ENCODE peak calls at places on chromosomes 7 and 10, in five cellular contexts. N is neural crest cell, U is hepatocyte, R is SK-N-SH, B is left ventricle myocardium inferior. W is an unnamed sample.
A peak's percentile ranks its signal among the peaks of the same experiment; 100 is the strongest.

GRCh38 chr10:37975407-37975991 is 948 bp downstream of the ZNF25 start:
- DNase-seq in B (no peak), R (peak; percentile 14), U (no peak), N (no peak), W (no peak)

GRCh38 chr10:1654247-1654646 is 83.1 kb downstream of the ADARB2 start:
- DNase-seq in U (no peak), R (no peak), B (no peak), N (no peak), W (no peak)

GRCh38 chr7:107917770-107918651 is 27.0 kb downstream of the DLD start:
- DNase-seq in U (no peak), B (no peak), R (no peak), N (no peak), W (no peak)

GRCh38 chr10:48590945-48591344 is 13.9 kb downstream of the ARHGAP22 start:
- DNase-seq in R (no peak), N (no peak), U (no peak), B (no peak), W (no peak)

GRCh38 chr10:128475686-128476410 is 349.6 kb upstream of the MKI67 start:
- DNase-seq in R (no peak), B (no peak), N (no peak), U (no peak), W (no peak)

GRCh38 chr7:44046321-44047061 is 2.0 kb downstream of the DBNL start:
- DNase-seq in B (peak; percentile 11), R (no peak), U (no peak), N (no peak), W (no peak)

GRCh38 chr10:90930971-90931841 is 10.3 kb upstream of the ANKRD1 start:
- DNase-seq in R (no peak), B (peak; percentile 58), U (peak; percentile 67), N (no peak), W (peak; percentile 39)

GRCh38 chr7:80182630-80183276 is 48.1 kb downstream of the GNAI1 start:
- DNase-seq in U (no peak), R (no peak), N (no peak), B (no peak), W (no peak)

GRCh38 chr10:49280001-49280408 is 19.0 kb upstream of the C10orf71 start:
- DNase-seq in N (no peak), U (no peak), R (no peak), B (no peak), W (no peak)

GRCh38 chr10:34792881-34793280 is 22.2 kb downstream of the PARD3 start:
- DNase-seq in R (peak; percentile 59), U (no peak), N (no peak), B (no peak), W (no peak)

GRCh38 chr7:144468990-144469732 is 65.7 kb upstream of the NOBOX start:
- DNase-seq in B (no peak), U (peak; percentile 66), N (no peak), R (no peak), W (no peak)

GRCh38 chr7:143038635-143039034 is 11.7 kb upstream of the OR9A2 start:
- DNase-seq in U (no peak), B (no peak), N (no peak), R (no peak), W (no peak)

GRCh38 chr7:24510781-24511180 is 62.5 kb upstream of the PALS2 start:
- DNase-seq in U (peak; percentile 32), R (no peak), B (no peak), N (no peak), W (no peak)

GRCh38 chr10:125073996-125074395 is 86.4 kb downstream of the CTBP2 start:
- DNase-seq in U (no peak), B (no peak), R (no peak), N (no peak), W (no peak)

GRCh38 chr10:132117146-132117545 is 51.4 kb downstream of the JAKMIP3 start:
- DNase-seq in U (no peak), N (no peak), R (no peak), B (peak; percentile 6), W (no peak)
- TF ChIP-seq CTCF in U (no peak), N (no peak), R (no peak), B (no peak), W (no peak)

GRCh38 chr7:128022631-128023532 is 8.4 kb downstream of the LRRC4 start:
- DNase-seq in B (no peak), N (no peak), R (peak; percentile 55), U (no peak), W (peak; percentile 30)
- TF ChIP-seq CTCF in B (no peak), N (no peak), R (no peak), U (no peak), W (no peak)

DNA sequence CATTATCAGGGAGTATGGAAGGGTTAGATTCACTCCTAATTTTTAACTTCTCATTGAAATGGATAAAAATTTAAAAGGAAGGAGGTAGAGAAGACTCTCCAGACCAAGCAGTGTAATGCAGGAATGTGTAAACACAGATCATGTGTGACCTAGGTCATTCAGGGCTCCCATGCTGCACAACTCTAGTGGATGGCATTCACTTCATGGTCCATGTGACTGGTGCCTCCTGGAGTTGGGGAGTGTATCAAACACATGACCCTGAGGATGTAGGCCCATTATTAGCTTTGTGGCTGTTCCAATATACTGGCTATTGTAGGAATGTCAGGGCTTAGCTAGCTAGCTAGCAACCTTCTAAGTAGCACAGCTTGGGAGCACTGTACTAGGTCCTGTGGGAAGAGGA is 109.9 kb downstream of the SLC25A13 start:
- DNase-seq in U (no peak), B (no peak), R (no peak), N (no peak), W (no peak)
- TF ChIP-seq CTCF in U (no peak), B (no peak), R (no peak), N (no peak), W (no peak)

DNA sequence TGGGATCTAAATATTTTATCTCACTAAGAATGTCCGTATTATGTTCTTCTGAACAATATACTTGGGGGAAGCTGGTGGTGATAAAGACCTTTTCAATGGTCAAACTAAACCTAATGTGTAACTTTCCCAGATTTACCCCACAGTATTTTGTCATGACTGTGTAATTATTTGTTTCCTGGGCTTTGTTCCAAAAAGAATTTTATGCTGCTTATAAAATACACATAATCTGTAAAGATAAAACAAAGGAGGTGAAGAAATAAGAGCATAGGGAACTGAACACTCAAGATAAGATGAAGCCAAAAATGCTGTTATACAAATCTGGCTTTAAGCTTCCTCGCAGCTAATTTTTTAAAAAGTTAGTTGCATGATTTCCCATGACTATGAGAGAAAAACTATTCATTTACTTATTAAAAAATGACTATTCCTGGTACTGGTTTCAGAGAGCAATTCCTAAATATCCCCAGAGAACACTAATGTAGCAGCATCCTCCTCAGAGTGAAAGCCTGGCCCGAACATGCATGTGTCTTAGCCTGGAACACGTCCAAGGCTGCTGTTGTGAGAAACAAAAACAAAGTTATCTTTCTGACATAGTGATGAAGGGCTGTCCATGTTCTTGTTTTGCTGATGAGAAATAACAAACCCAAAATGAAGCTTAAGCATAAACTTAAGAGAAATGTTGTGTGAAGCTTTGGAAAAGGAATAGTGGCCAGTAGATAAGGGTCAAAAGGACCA is 33.9 kb downstream of the MALSU1 start:
- DNase-seq in N (no peak), U (no peak), B (peak; percentile 31), R (peak; percentile 43), W (no peak)
- TF ChIP-seq CTCF in N (no peak), U (no peak), B (no peak), R (no peak), W (no peak)

GRCh38 chr7:39637963-39638485 is 14.7 kb downstream of the RALA start:
- DNase-seq in B (no peak), U (no peak), N (no peak), R (no peak), W (no peak)

GRCh38 chr7:39637400-39637799 is 14.0 kb downstream of the RALA start:
- DNase-seq in R (no peak), B (no peak), U (no peak), N (no peak), W (no peak)

GRCh38 chr7:39631736-39632304 is 8.4 kb downstream of the RALA start:
- DNase-seq in R (no peak), N (no peak), U (no peak), B (no peak), W (no peak)

GRCh38 chr7:39633563-39634550 is 10.5 kb downstream of the RALA start:
- DNase-seq in U (no peak), R (no peak), B (no peak), N (no peak), W (no peak)
- TF ChIP-seq CTCF in U (no peak), R (no peak), B (no peak), N (no peak), W (no peak)

DNA sequence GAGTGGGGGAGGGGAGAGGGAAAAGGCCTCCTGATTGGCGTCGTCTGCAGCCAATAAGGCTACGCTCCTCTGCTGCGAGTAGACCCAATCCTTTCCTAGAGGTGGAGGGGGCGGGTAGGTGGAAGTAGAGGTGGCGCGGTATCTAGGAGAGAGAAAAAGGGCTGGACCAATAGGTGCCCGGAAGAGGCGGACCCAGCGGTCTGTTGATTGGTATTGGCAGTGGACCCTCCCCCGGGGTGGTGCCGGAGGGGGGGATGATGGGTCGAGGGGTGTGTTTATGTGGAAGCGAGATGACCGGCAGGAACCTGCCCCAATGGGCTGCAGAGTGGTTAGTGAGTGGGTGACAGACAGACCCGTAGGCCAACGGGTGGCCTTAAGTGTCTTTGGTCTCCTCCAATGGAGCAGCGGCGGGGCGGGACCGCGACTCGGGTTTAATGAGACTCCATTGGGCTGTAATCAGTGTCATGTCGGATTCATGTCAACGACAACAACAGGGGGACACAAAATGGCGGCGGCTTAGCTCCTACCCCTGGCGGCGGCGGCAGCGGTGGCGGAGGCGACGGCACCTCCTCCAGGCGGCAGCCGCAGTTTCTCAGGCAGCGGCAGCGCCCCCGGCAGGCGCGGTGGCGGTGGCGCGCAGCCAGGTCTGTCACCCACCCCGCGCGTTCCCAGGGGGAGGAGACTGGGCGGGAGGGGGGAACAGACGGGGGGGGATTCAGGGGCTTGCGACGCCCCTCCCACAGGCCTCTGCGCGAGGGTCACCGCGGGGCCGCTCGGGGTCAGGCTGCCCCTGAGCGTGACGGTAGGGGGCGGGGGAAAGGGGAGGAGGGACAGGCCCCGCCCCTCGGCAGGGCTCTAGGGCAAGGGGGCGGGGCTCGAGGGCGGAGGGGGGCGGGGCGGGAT is at the start of gene KAT6B:
- DNase-seq in U (peak; percentile 100), R (peak; percentile 94), N (peak; percentile 100), B (peak; percentile 100), W (peak; percentile 100)
- TF ChIP-seq CTCF in U (peak; percentile 49), R (peak; percentile 37), N (peak; percentile 63), B (no peak), W (no peak)

DNA sequence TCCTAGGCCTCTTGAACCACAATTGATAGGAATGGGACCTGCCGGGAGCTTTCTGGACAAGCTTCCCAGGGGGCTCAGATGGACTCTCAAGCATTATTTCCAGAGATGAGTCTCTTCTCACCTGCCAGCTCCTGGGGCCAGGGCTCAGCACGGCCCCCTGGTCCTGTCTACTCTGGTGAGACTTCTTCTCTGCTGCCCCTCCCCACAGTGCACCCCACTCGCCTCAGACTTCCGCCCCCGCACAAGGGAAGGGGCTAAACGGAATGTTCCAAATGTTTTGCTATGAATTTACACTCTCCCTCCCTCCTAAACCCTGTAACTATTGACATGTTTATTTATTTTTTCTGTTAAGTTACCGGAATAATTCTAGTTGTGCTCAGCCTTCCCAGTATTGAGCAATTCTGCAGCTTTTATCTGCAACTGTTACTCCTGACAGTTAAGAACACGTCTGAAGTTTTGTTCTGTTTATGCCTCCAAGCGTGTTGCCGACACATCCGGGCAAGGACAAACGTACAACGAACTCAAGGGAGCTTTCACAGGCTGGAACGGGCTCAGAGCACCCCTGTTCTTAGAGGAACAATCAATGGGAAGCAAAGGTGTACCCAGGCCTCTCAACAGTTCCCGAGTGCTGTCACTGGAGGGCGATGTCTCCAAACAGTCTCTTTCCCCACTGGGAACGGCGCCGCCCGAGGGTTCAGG is 55.2 kb downstream of the FHIP2A start:
- DNase-seq in B (peak; percentile 48), R (peak; percentile 80), U (peak; percentile 81), N (peak; percentile 65), W (peak; percentile 77)
- TF ChIP-seq CTCF in B (peak; percentile 79), R (peak; percentile 81), U (peak; percentile 80), N (peak; percentile 80), W (peak; percentile 47)

W was measured in Calu3.